ENCODE peak calls at places on chromosomes 13 and 19, in six cellular contexts. One of them, this sample, is unnamed.

GRCh38 chr19:36972594-36972993 is 56.5 kb downstream of the ZNF568 start:
- DNase-seq in mesenchymal stem cell: no peak
- DNase-seq in mesendoderm: peak
- DNase-seq in IMR-90: no peak
- DNase-seq in H9: no peak
- DNase-seq in H1: no peak
- DNase-seq in this sample: no peak

GRCh38 chr19:12792853-12793289 is 1.6 kb downstream of the JUNB start:
- DNase-seq in mesenchymal stem cell: no peak
- DNase-seq in mesendoderm: no peak
- DNase-seq in IMR-90: no peak
- DNase-seq in H9: no peak
- DNase-seq in H1: no peak
- DNase-seq in this sample: no peak

GRCh38 chr13:102817907-102818306 is 19.0 kb downstream of the BIVM start:
- DNase-seq in mesenchymal stem cell: no peak
- DNase-seq in mesendoderm: peak
- DNase-seq in IMR-90: no peak
- DNase-seq in H9: no peak
- DNase-seq in H1: no peak
- DNase-seq in this sample: no peak

GRCh38 chr19:8333771-8334457 is 9.1 kb downstream of the KANK3 start:
- DNase-seq in mesenchymal stem cell: no peak
- DNase-seq in mesendoderm: no peak
- DNase-seq in IMR-90: no peak
- DNase-seq in H9: peak
- DNase-seq in H1: no peak
- DNase-seq in this sample: no peak

GRCh38 chr13:23411220-23411619 is 22.3 kb downstream of the SACS start:
- DNase-seq in mesenchymal stem cell: no peak
- DNase-seq in mesendoderm: no peak
- DNase-seq in IMR-90: no peak
- DNase-seq in H9: no peak
- DNase-seq in H1: no peak
- DNase-seq in this sample: no peak

GRCh38 chr19:10408511-10409291 is 5.4 kb upstream of the CDC37 start:
- DNase-seq in mesenchymal stem cell: no peak
- DNase-seq in mesendoderm: no peak
- DNase-seq in IMR-90: no peak
- DNase-seq in H9: no peak
- DNase-seq in H1: no peak
- DNase-seq in this sample: no peak

GRCh38 chr13:54980651-54981050 is 1952.0 kb downstream of the OLFM4 start:
- DNase-seq in mesenchymal stem cell: peak
- DNase-seq in mesendoderm: no peak
- DNase-seq in IMR-90: no peak
- DNase-seq in H9: no peak
- DNase-seq in H1: no peak
- DNase-seq in this sample: no peak

GRCh38 chr19:19347401-19347800 is 26.8 kb downstream of the MAU2 start:
- DNase-seq in mesenchymal stem cell: no peak
- DNase-seq in mesendoderm: no peak
- DNase-seq in IMR-90: no peak
- DNase-seq in H9: no peak
- DNase-seq in H1: no peak
- DNase-seq in this sample: no peak

GRCh38 chr19:15563325-15563794 is 51.7 kb upstream of the CYP4F8 start:
- DNase-seq in mesenchymal stem cell: no peak
- DNase-seq in mesendoderm: no peak
- DNase-seq in IMR-90: no peak
- DNase-seq in H9: peak
- DNase-seq in H1: no peak
- DNase-seq in this sample: no peak

GRCh38 chr13:51298812-51299211 is 40.7 kb upstream of the SERPINE3 start:
- DNase-seq in mesenchymal stem cell: peak
- DNase-seq in mesendoderm: peak
- DNase-seq in IMR-90: peak
- DNase-seq in H9: no peak
- DNase-seq in H1: no peak
- DNase-seq in this sample: no peak

GRCh38 chr13:19782049-19782726 is 557 bp downstream of the PSPC1 start:
- DNase-seq in mesenchymal stem cell: peak
- DNase-seq in mesendoderm: peak
- DNase-seq in IMR-90: peak
- DNase-seq in H9: no peak
- DNase-seq in H1: no peak
- DNase-seq in this sample: peak

GRCh38 chr13:113220877-113221276 is 11.5 kb downstream of the CUL4A start:
- DNase-seq in mesenchymal stem cell: peak
- DNase-seq in mesendoderm: peak
- DNase-seq in IMR-90: no peak
- DNase-seq in H9: no peak
- DNase-seq in H1: no peak
- DNase-seq in this sample: no peak

GRCh38 chr19:51552996-51553725 is 17.9 kb upstream of the ZNF175 start:
- DNase-seq in mesenchymal stem cell: peak
- DNase-seq in mesendoderm: peak
- DNase-seq in IMR-90: peak
- DNase-seq in H9: peak
- DNase-seq in H1: peak
- DNase-seq in this sample: peak

GRCh38 chr19:20503536-20503935 is 62.0 kb downstream of the ZNF737 start:
- DNase-seq in mesenchymal stem cell: no peak
- DNase-seq in mesendoderm: no peak
- DNase-seq in IMR-90: peak
- DNase-seq in H9: no peak
- DNase-seq in H1: no peak
- DNase-seq in this sample: no peak

GRCh38 chr19:13718733-13719132 is 45.6 kb upstream of the MRI1 start:
- DNase-seq in mesenchymal stem cell: no peak
- DNase-seq in mesendoderm: peak
- DNase-seq in IMR-90: peak
- DNase-seq in H9: peak
- DNase-seq in H1: peak
- DNase-seq in this sample: peak

GRCh38 chr19:33273881-33274662 is 28.3 kb downstream of the CEBPA start:
- DNase-seq in mesenchymal stem cell: peak
- DNase-seq in mesendoderm: no peak
- DNase-seq in IMR-90: peak
- DNase-seq in H9: no peak
- DNase-seq in H1: no peak
- DNase-seq in this sample: no peak

GRCh38 chr13:113229791-113230190 is 20.4 kb downstream of the CUL4A start:
- DNase-seq in mesenchymal stem cell: no peak
- DNase-seq in mesendoderm: no peak
- DNase-seq in IMR-90: no peak
- DNase-seq in H9: no peak
- DNase-seq in H1: no peak
- DNase-seq in this sample: no peak

GRCh38 chr13:100275746-100276145 is 186.9 kb downstream of the PCCA start:
- DNase-seq in mesenchymal stem cell: no peak
- DNase-seq in mesendoderm: no peak
- DNase-seq in IMR-90: no peak
- DNase-seq in H9: no peak
- DNase-seq in H1: no peak
- DNase-seq in this sample: no peak

GRCh38 chr19:32231691-32232090 is 113.7 kb upstream of the ZNF507 start:
- DNase-seq in mesenchymal stem cell: no peak
- DNase-seq in mesendoderm: no peak
- DNase-seq in IMR-90: no peak
- DNase-seq in H9: no peak
- DNase-seq in H1: no peak
- DNase-seq in this sample: no peak

GRCh38 chr13:51502206-51502651 is 49.4 kb upstream of the INTS6 start:
- DNase-seq in mesenchymal stem cell: peak
- DNase-seq in mesendoderm: no peak
- DNase-seq in IMR-90: peak
- DNase-seq in H9: no peak
- DNase-seq in H1: no peak
- DNase-seq in this sample: no peak

GRCh38 chr13:100645382-100645781 is 29.2 kb downstream of the TMTC4 start:
- DNase-seq in mesenchymal stem cell: no peak
- DNase-seq in mesendoderm: no peak
- DNase-seq in IMR-90: no peak
- DNase-seq in H9: no peak
- DNase-seq in H1: no peak
- DNase-seq in this sample: no peak

GRCh38 chr13:101474419-101474957 is 22.0 kb downstream of the ITGBL1 start:
- DNase-seq in mesenchymal stem cell: peak
- DNase-seq in mesendoderm: peak
- DNase-seq in IMR-90: peak
- DNase-seq in H9: peak
- DNase-seq in H1: no peak
- DNase-seq in this sample: peak

GRCh38 chr13:26186995-26187394 is 35.1 kb downstream of the RNF6 start:
- DNase-seq in mesenchymal stem cell: no peak
- DNase-seq in mesendoderm: no peak
- DNase-seq in IMR-90: no peak
- DNase-seq in H9: peak
- DNase-seq in H1: no peak
- DNase-seq in this sample: no peak

GRCh38 chr19:17526922-17527321 is 15.5 kb downstream of the PGLS start:
- DNase-seq in mesenchymal stem cell: no peak
- DNase-seq in mesendoderm: no peak
- DNase-seq in IMR-90: no peak
- DNase-seq in H9: no peak
- DNase-seq in H1: no peak
- DNase-seq in this sample: no peak

GRCh38 chr13:84399320-84400085 is 517.2 kb upstream of the SLITRK1 start:
- DNase-seq in mesenchymal stem cell: no peak
- DNase-seq in mesendoderm: peak
- DNase-seq in IMR-90: no peak
- DNase-seq in H9: no peak
- DNase-seq in H1: no peak
- DNase-seq in this sample: peak

GRCh38 chr13:94162289-94162688 is 317.2 kb downstream of the DCT start:
- DNase-seq in mesenchymal stem cell: no peak
- DNase-seq in mesendoderm: no peak
- DNase-seq in IMR-90: no peak
- DNase-seq in H9: no peak
- DNase-seq in H1: no peak
- DNase-seq in this sample: no peak

GRCh38 chr13:53398051-53398450 is 369.4 kb downstream of the OLFM4 start:
- DNase-seq in mesenchymal stem cell: no peak
- DNase-seq in mesendoderm: peak
- DNase-seq in IMR-90: no peak
- DNase-seq in H9: no peak
- DNase-seq in H1: no peak
- DNase-seq in this sample: no peak

GRCh38 chr19:52138614-52139290 is 986 bp downstream of the ZNF616 start:
- DNase-seq in mesenchymal stem cell: peak
- DNase-seq in mesendoderm: peak
- DNase-seq in IMR-90: peak
- DNase-seq in H9: peak
- DNase-seq in H1: peak
- DNase-seq in this sample: no peak

GRCh38 chr13:46071590-46072249 is 19.2 kb upstream of the ZC3H13 start:
- DNase-seq in mesenchymal stem cell: no peak
- DNase-seq in mesendoderm: peak
- DNase-seq in IMR-90: no peak
- DNase-seq in H9: peak
- DNase-seq in H1: no peak
- DNase-seq in this sample: no peak

GRCh38 chr13:95298169-95298940 is 2.9 kb downstream of the ABCC4 start:
- DNase-seq in mesenchymal stem cell: no peak
- DNase-seq in mesendoderm: no peak
- DNase-seq in IMR-90: no peak
- DNase-seq in H9: no peak
- DNase-seq in H1: no peak
- DNase-seq in this sample: no peak
- H2BK15ac ChIP-seq in mesenchymal stem cell: no peak
- H2BK15ac ChIP-seq in mesendoderm: no peak
- H2BK15ac ChIP-seq in IMR-90: peak
- H2BK15ac ChIP-seq in H9: no peak
- H2BK15ac ChIP-seq in H1: no peak
- H2BK15ac ChIP-seq in this sample: no peak

DNA sequence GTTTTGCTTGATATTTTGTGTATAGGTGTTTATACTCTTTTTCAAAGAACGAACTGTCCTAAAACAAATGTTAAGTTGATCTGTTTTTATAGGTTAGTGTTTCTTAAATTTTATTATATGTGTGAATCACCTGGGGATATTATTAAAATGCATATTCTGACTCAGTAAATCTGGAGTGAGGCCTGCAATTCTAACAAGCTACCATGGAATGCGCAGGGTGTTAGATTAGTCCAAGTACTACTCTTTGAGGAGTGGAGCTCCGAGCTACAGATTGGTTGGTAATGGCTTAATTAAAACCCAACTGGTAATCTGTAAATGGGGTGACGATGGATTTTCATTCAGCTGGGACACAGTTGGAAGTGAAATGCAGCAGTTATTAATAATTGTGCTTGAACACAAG is 214.1 kb upstream of the UFM1 start:
- DNase-seq in mesenchymal stem cell: no peak
- DNase-seq in mesendoderm: no peak
- DNase-seq in IMR-90: no peak
- DNase-seq in H9: no peak
- DNase-seq in H1: no peak
- DNase-seq in this sample: no peak
- H3K27ac ChIP-seq in mesenchymal stem cell: no peak
- H3K27ac ChIP-seq in mesendoderm: no peak
- H3K27ac ChIP-seq in IMR-90: no peak
- H3K27ac ChIP-seq in H9: no peak
- H3K27ac ChIP-seq in H1: no peak
- H3K27ac ChIP-seq in this sample: no peak

DNA sequence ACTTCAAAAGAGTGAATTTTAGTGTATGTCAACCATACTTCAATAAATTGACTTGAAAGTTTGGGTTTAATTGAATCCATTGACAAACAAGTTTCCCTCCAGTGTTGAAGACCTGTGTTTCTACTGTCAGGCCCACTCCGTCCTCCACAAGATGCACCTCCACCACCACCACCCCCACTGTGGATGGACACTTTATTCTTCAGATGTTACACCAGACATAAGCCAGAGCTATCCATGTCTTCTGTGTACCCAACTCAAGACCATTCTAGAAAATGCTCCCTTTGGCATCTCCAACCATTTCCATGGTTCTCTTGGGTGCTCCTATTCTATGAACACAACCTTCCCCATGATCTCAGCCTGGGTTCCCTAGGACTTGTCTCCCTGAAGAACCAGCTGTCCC is 207.0 kb downstream of the COL4A1 start:
- DNase-seq in mesenchymal stem cell: no peak
- DNase-seq in mesendoderm: no peak
- DNase-seq in IMR-90: no peak
- DNase-seq in H9: no peak
- DNase-seq in H1: no peak
- DNase-seq in this sample: no peak
- H2BK15ac ChIP-seq in mesenchymal stem cell: no peak
- H2BK15ac ChIP-seq in mesendoderm: no peak
- H2BK15ac ChIP-seq in IMR-90: no peak
- H2BK15ac ChIP-seq in H9: no peak
- H2BK15ac ChIP-seq in H1: no peak
- H2BK15ac ChIP-seq in this sample: no peak

DNA sequence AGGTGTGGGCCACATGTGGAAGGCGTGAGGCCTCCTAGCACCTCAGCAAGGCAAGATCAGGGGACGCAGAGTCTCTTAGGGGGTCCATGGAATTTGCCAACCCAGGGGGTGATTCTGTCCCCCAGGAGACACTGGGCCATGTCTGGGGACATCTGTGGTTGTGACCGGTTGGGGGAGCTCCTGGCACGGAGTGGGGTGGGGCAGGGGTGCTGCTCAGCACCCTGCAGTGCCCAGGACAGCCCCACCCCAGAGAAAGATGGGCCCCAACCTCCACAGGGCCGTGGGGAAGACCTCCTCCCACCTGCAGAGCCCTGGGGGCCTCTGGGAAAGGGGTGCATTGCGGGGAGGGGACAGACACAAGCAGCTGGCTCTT is 4.0 kb downstream of the MKNK2 start:
- DNase-seq in mesenchymal stem cell: no peak
- DNase-seq in mesendoderm: no peak
- DNase-seq in IMR-90: no peak
- DNase-seq in H9: no peak
- DNase-seq in H1: no peak
- DNase-seq in this sample: no peak
- H3K27ac ChIP-seq in mesenchymal stem cell: no peak
- H3K27ac ChIP-seq in mesendoderm: no peak
- H3K27ac ChIP-seq in IMR-90: no peak
- H3K27ac ChIP-seq in H9: no peak
- H3K27ac ChIP-seq in H1: no peak
- H3K27ac ChIP-seq in this sample: no peak